ENCODE peak calls at places on chromosomes 7 and 10, in six cellular contexts. R, N, G, K, S and Z are unnamed samples.

GRCh38 chr7:28855538-28856217 is 102.5 kb downstream of the TRIL start:
- DNase-seq in R (peak), N (peak), G (no peak), K (peak), S (no peak), Z (peak)

GRCh38 chr10:103506061-103506460 is 12.6 kb downstream of the NEURL1 start:
- DNase-seq in R (no peak), N (no peak), G (no peak), K (no peak), S (peak), Z (no peak)

GRCh38 chr10:23191764-23192395 is at the start of gene PTF1A:
- DNase-seq in R (no peak), N (no peak), G (no peak), K (no peak), S (no peak), Z (no peak)

GRCh38 chr10:27449571-27449970 is 54.5 kb upstream of the RAB18 start:
- DNase-seq in R (no peak), N (no peak), G (no peak), K (no peak), S (no peak), Z (no peak)

GRCh38 chr7:159148430-159149395 is 4.0 kb upstream of the VIPR2 start:
- DNase-seq in R (no peak), N (no peak), G (no peak), K (no peak), S (no peak), Z (no peak)

GRCh38 chr7:641269-641671 is 85.2 kb upstream of the DNAAF5 start:
- DNase-seq in R (no peak), N (no peak), G (no peak), K (no peak), S (no peak), Z (no peak)

GRCh38 chr10:34593955-34594354 is 221.1 kb downstream of the PARD3 start:
- DNase-seq in R (no peak), N (no peak), G (no peak), K (no peak), S (no peak), Z (no peak)

GRCh38 chr10:70169661-70170364 is 501 bp downstream of the SAR1A start:
- DNase-seq in R (no peak), N (no peak), G (no peak), K (no peak), S (peak), Z (no peak)

GRCh38 chr10:23342213-23342884 is 2.2 kb downstream of the C10orf67 start:
- DNase-seq in R (no peak), N (no peak), G (no peak), K (no peak), S (no peak), Z (no peak)

GRCh38 chr10:132250456-132251223 is 57.1 kb downstream of the STK32C start:
- DNase-seq in R (no peak), N (no peak), G (no peak), K (no peak), S (no peak), Z (no peak)

GRCh38 chr10:62738916-62739315 is 65.6 kb upstream of the ADO start:
- DNase-seq in R (no peak), N (no peak), G (no peak), K (no peak), S (no peak), Z (no peak)

GRCh38 chr10:52216852-52217251 is 97.2 kb upstream of the DKK1 start:
- DNase-seq in R (peak), N (peak), G (peak), K (peak), S (peak), Z (peak)

GRCh38 chr10:103723557-103723956 is 131.8 kb downstream of the SH3PXD2A start:
- DNase-seq in R (no peak), N (no peak), G (no peak), K (no peak), S (no peak), Z (no peak)

GRCh38 chr7:98641646-98642489 is 24.8 kb downstream of the NPTX2 start:
- DNase-seq in R (no peak), N (no peak), G (peak), K (peak), S (no peak), Z (no peak)

GRCh38 chr7:44191171-44191570 is 1.9 kb upstream of the GCK start:
- DNase-seq in R (no peak), N (no peak), G (no peak), K (no peak), S (no peak), Z (no peak)

GRCh38 chr7:68977709-68978108 is 620.6 kb upstream of the AUTS2 start:
- DNase-seq in R (no peak), N (no peak), G (no peak), K (no peak), S (no peak), Z (no peak)

GRCh38 chr7:42227523-42227922 is 9.5 kb downstream of the GLI3 start:
- DNase-seq in R (no peak), N (no peak), G (no peak), K (no peak), S (no peak), Z (no peak)

GRCh38 chr7:129108583-129108982 is 35.9 kb upstream of the TSPAN33 start:
- DNase-seq in R (no peak), N (no peak), G (no peak), K (no peak), S (no peak), Z (no peak)

GRCh38 chr7:30308392-30308791 is 24.0 kb downstream of the ZNRF2 start:
- DNase-seq in R (no peak), N (no peak), G (no peak), K (no peak), S (no peak), Z (no peak)

GRCh38 chr7:135335628-135336139 is 102.0 kb downstream of the STRA8 start:
- DNase-seq in R (no peak), N (peak), G (peak), K (peak), S (peak), Z (no peak)

GRCh38 chr10:73398024-73398423 is 15.8 kb downstream of the ANXA7 start:
- DNase-seq in R (no peak), N (no peak), G (no peak), K (no peak), S (no peak), Z (no peak)

GRCh38 chr7:115356139-115356746 is 434.3 kb downstream of the MDFIC start:
- DNase-seq in R (no peak), N (no peak), G (no peak), K (peak), S (no peak), Z (no peak)

GRCh38 chr10:91312031-91312733 is 91.7 kb downstream of the PCGF5 start:
- DNase-seq in R (no peak), N (no peak), G (no peak), K (no peak), S (no peak), Z (no peak)

GRCh38 chr10:111556666-111557065 is 479.8 kb downstream of the ADRA2A start:
- DNase-seq in R (no peak), N (no peak), G (no peak), K (no peak), S (no peak), Z (no peak)

GRCh38 chr7:104137971-104138370 is 69.8 kb downstream of the ORC5 start:
- DNase-seq in R (peak), N (peak), G (no peak), K (peak), S (no peak), Z (peak)

GRCh38 chr7:135160098-135160857 is 10.2 kb downstream of the CYREN start:
- DNase-seq in R (no peak), N (no peak), G (no peak), K (peak), S (no peak), Z (no peak)

GRCh38 chr7:43694399-43694748 is 34.9 kb downstream of the COA1 start:
- DNase-seq in R (peak), N (peak), G (no peak), K (peak), S (no peak), Z (peak)

GRCh38 chr10:112307631-112308502 is 24.7 kb downstream of the TECTB start:
- DNase-seq in R (no peak), N (peak), G (peak), K (peak), S (peak), Z (peak)

GRCh38 chr10:73233883-73234282 is 13.2 kb downstream of the DNAJC9 start:
- DNase-seq in R (no peak), N (no peak), G (no peak), K (no peak), S (no peak), Z (no peak)

GRCh38 chr7:112540839-112541577 is 60.2 kb downstream of the LSMEM1 start:
- DNase-seq in R (no peak), N (no peak), G (no peak), K (no peak), S (no peak), Z (no peak)

GRCh38 chr10:95229724-95230627 is 35.9 kb downstream of the ACSM6 start:
- DNase-seq in R (peak), N (peak), G (no peak), K (peak), S (no peak), Z (peak)

GRCh38 chr10:123890761-123891146 is 853 bp downstream of the CPXM2 start:
- DNase-seq in R (no peak), N (no peak), G (no peak), K (no peak), S (no peak), Z (no peak)

GRCh38 chr10:122362621-122363020 is 11.9 kb upstream of the PLEKHA1 start:
- DNase-seq in R (no peak), N (no peak), G (no peak), K (no peak), S (no peak), Z (no peak)

GRCh38 chr10:129877773-129878371 is 86.2 kb downstream of the EBF3 start:
- DNase-seq in R (no peak), N (no peak), G (no peak), K (peak), S (no peak), Z (no peak)

DNA sequence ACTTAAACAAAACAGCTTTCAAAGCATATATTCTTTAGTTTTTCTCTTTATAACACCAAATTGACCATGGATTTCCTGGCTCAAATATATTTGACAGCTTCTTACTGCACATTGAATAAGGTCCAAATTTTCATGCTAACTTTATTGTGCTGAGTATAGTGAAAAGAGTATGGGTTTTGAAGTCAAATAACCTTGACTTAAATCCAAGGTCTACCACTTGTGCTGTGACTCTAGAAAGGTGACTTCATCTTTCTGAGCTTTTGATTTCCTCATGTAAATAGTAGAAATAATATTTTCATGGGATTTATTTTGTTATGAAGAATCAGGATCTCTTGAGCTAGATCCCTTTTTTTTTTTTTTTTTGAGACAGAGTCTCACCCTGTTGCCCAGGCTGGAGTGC is 139.4 kb upstream of the GPR22 start:
- DNase-seq in R (no peak), N (no peak), G (no peak), K (no peak), S (no peak), Z (no peak)
- H3K4me3 ChIP-seq in R (no peak), N (no peak), G (no peak), K (no peak), S (no peak), Z (no peak)

DNA sequence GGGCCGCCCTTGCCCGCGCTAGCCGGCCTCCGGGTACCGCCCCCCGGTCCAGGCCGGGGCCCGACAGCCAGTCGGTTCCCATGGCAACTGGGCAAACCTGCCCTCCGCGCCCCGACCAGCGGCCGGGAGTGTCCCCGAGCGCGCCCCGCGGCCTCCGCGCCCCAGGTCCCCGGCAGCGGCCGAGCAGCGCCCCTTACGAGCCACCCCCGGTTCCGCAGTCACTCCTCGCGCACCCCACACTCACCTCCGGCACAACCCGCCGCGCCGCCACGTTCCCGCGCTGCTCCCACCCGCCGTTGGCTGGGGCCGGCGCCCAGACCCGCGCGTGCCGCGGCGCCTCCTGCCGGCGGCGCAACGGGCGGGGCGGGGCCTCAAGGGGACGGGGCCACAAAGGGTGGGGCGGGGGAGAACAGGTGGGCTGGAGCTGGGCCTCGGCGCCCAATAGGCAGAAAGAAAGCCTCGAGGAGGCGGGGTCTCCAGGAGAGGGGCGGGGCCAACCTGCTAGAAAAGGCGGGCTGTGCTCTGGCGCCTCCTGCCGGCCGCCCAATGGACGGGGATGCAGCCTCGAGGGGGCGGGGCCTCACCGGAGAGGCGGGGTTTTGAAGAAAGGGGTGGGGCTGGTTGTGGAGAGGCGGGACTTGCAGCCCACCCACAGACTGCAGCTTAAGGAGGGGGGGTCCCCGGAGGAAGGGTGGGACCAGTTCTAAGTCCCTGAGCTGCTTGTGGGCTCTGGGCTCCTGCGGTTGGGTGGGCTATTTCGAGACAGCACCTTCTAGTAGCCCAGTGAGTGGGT is at the start of gene RADIL:
- DNase-seq in R (peak), N (no peak), G (peak), K (peak), S (peak), Z (peak)
- TF ChIP-seq CTCF in R (peak), N (peak), G (peak), K (peak), S (peak), Z (peak)

DNA sequence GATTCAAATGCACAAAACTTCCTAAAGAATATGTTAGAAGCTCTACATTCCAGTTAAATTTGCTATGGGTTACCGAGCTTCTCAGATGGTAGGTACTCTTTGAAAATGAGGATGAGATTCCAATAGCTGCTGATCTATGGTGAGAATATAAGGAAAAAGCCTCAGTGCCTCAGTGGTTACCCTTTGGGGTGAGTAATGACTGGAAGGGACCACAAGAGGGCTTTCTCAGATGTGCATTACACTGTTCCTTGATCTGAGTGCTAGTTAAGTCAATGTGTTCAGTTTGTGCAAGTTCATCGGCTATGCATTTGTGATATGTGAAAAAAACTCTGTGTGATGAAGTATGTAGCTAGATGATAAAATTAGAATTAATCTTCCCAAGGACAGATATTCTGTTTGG is 3.5 kb downstream of the NRCAM start:
- DNase-seq in R (no peak), N (no peak), G (no peak), K (peak), S (no peak), Z (no peak)
- H3K4me3 ChIP-seq in R (no peak), N (no peak), G (no peak), K (no peak), S (no peak), Z (no peak)

GRCh38 chr10:94192333-94192732 is 170.4 kb downstream of the NOC3L start:
- DNase-seq in R (no peak), N (no peak), G (no peak), K (no peak), S (no peak), Z (no peak)

GRCh38 chr10:94197241-94197640 is 165.5 kb downstream of the NOC3L start:
- DNase-seq in R (no peak), N (no peak), G (no peak), K (no peak), S (no peak), Z (no peak)

GRCh38 chr10:94193466-94193924 is 169.2 kb downstream of the NOC3L start:
- DNase-seq in R (peak), N (peak), G (no peak), K (peak), S (no peak), Z (peak)

GRCh38 chr10:94192974-94193373 is 169.8 kb downstream of the NOC3L start:
- DNase-seq in R (no peak), N (no peak), G (no peak), K (no peak), S (no peak), Z (no peak)

GRCh38 chr10:94194256-94194655 is 168.5 kb downstream of the NOC3L start:
- DNase-seq in R (peak), N (no peak), G (no peak), K (peak), S (no peak), Z (no peak)
- TF ChIP-seq CTCF in R (peak), N (no peak), G (no peak), K (peak), S (no peak), Z (peak)

GRCh38 chr7:1671876-1672451 is 1.9 kb downstream of the ELFN1 start:
- DNase-seq in R (no peak), N (no peak), G (no peak), K (no peak), S (peak), Z (no peak)

GRCh38 chr7:1669486-1669951 is 558 bp upstream of the ELFN1 start:
- DNase-seq in R (no peak), N (no peak), G (no peak), K (no peak), S (peak), Z (no peak)

GRCh38 chr7:1669954-1670893 is at the start of gene ELFN1:
- DNase-seq in R (no peak), N (no peak), G (no peak), K (peak), S (peak), Z (no peak)

GRCh38 chr7:1672851-1673486 is 2.9 kb downstream of the ELFN1 start:
- DNase-seq in R (no peak), N (no peak), G (no peak), K (no peak), S (peak), Z (no peak)

GRCh38 chr7:1670894-1671875 is 1.1 kb downstream of the ELFN1 start:
- DNase-seq in R (no peak), N (no peak), G (no peak), K (no peak), S (peak), Z (no peak)
- H3K4me3 ChIP-seq in R (peak), N (no peak), G (no peak), K (no peak), S (no peak), Z (peak)